ENCODE peak calls at places on chromosomes 16 and 17, in six cellular contexts. P is GM23338, M is neural progenitor cell, X is GM23248, F is OCI-LY7, U is MM.1S. E is an unnamed sample.

GRCh38 chr16:59355704-59356103 is 621.6 kb upstream of the GOT2 start:
- DNase-seq in U (no peak), P (peak; percentile 37), M (no peak), X (no peak), F (no peak), E (no peak)

GRCh38 chr16:3920206-3920605 is 39.7 kb upstream of the CREBBP start:
- DNase-seq in X (no peak), M (no peak), P (no peak), F (no peak), U (no peak), E (no peak)

GRCh38 chr17:81429813-81430510 is 34.7 kb downstream of the BAHCC1 start:
- DNase-seq in X (peak; percentile 41), M (peak; percentile 83), U (no peak), F (no peak), P (no peak), E (no peak)

GRCh38 chr17:17729620-17730249 is 48.5 kb downstream of the RAI1 start:
- DNase-seq in P (peak; percentile 81), U (peak; percentile 56), F (peak; percentile 71), M (peak; percentile 59), X (no peak), E (peak; percentile 76)

GRCh38 chr16:85798283-85798776 is 1.0 kb downstream of the EMC8 start:
- DNase-seq in M (peak; percentile 23), U (no peak), F (no peak), P (peak; percentile 24), X (no peak), E (no peak)

GRCh38 chr17:3693829-3694231 is 2.1 kb downstream of the P2RX5 start:
- DNase-seq in X (no peak), P (no peak), F (peak; percentile 67), U (peak; percentile 24), M (no peak), E (no peak)

GRCh38 chr17:33753452-33753851 is 460.4 kb upstream of the ASIC2 start:
- DNase-seq in M (no peak), F (peak; percentile 24), U (no peak), X (no peak), P (no peak), E (no peak)

GRCh38 chr16:964696-965395 is 5.9 kb downstream of the LMF1 start:
- DNase-seq in F (no peak), X (no peak), M (no peak), P (no peak), U (no peak), E (peak; percentile 69)

GRCh38 chr16:66298006-66298405 is 68.5 kb upstream of the CDH5 start:
- DNase-seq in F (no peak), M (peak; percentile 13), U (no peak), X (no peak), P (no peak), E (no peak)

GRCh38 chr16:72997141-72997542 is 50.8 kb downstream of the ZFHX3 start:
- DNase-seq in M (no peak), F (no peak), P (no peak), U (no peak), X (peak; percentile 55), E (peak; percentile 82)

GRCh38 chr16:69225136-69225535 is 38.2 kb downstream of the SNTB2 start:
- DNase-seq in M (no peak), U (no peak), F (no peak), X (no peak), P (no peak), E (no peak)

GRCh38 chr17:33461051-33461450 is 168.0 kb upstream of the ASIC2 start:
- DNase-seq in F (no peak), M (no peak), X (no peak), P (no peak), U (no peak), E (no peak)

GRCh38 chr16:73047536-73048291 is at the start of gene ZFHX3:
- DNase-seq in X (peak; percentile 83), P (peak; percentile 87), F (peak; percentile 40), M (peak; percentile 89), U (peak; percentile 56), E (peak; percentile 76)

GRCh38 chr16:84933774-84934571 is 77.4 kb downstream of the ZDHHC7 start:
- DNase-seq in F (no peak), X (peak; percentile 75), P (no peak), U (no peak), M (no peak), E (no peak)

GRCh38 chr16:4505356-4506153 is 29.4 kb downstream of the HMOX2 start:
- DNase-seq in M (no peak), X (no peak), F (peak; percentile 90), P (no peak), U (peak; percentile 81), E (no peak)

GRCh38 chr17:76208120-76208519 is 32.2 kb downstream of the RNF157 start:
- DNase-seq in U (peak; percentile 90), M (no peak), P (no peak), X (no peak), F (peak; percentile 78), E (no peak)

GRCh38 chr16:88769617-88770458 is 15.2 kb downstream of the PIEZO1 start:
- DNase-seq in P (peak; percentile 93), F (peak; percentile 75), U (no peak), M (peak; percentile 92), X (peak; percentile 59), E (peak; percentile 48)

GRCh38 chr17:30318190-30318589 is 15.7 kb downstream of the TMIGD1 start:
- DNase-seq in U (no peak), X (peak; percentile 23), F (no peak), P (no peak), M (no peak), E (peak; percentile 62)

GRCh38 chr17:82882715-82883446 is 43.1 kb upstream of the ZNF750 start:
- DNase-seq in M (no peak), X (no peak), F (no peak), U (no peak), P (no peak), E (no peak)

GRCh38 chr17:57109393-57110151 is 24.5 kb downstream of the AKAP1 start:
- DNase-seq in P (peak; percentile 63), F (no peak), X (no peak), M (peak; percentile 42), U (no peak), E (no peak)

GRCh38 chr16:29849505-29849904 is 13.5 kb downstream of the CDIPT start:
- DNase-seq in X (no peak), P (peak; percentile 58), M (peak; percentile 45), U (no peak), F (no peak), E (no peak)

GRCh38 chr17:32626371-32626770 is 139.6 kb downstream of the CDK5R1 start:
- DNase-seq in U (no peak), F (no peak), P (no peak), X (no peak), M (no peak), E (no peak)

GRCh38 chr16:87789437-87790277 is 23.9 kb upstream of the KLHDC4 start:
- DNase-seq in U (no peak), X (peak; percentile 91), P (no peak), F (no peak), M (no peak), E (peak; percentile 86)

GRCh38 chr16:70304892-70305448 is 6.0 kb downstream of the DDX19B start:
- DNase-seq in M (no peak), P (no peak), U (no peak), F (no peak), X (peak; percentile 8), E (peak; percentile 63)

GRCh38 chr17:63700528-63701441 is 860 bp upstream of the LIMD2 start:
- DNase-seq in P (peak; percentile 75), X (peak; percentile 79), U (no peak), F (peak; percentile 82), M (peak; percentile 74), E (no peak)

DNA sequence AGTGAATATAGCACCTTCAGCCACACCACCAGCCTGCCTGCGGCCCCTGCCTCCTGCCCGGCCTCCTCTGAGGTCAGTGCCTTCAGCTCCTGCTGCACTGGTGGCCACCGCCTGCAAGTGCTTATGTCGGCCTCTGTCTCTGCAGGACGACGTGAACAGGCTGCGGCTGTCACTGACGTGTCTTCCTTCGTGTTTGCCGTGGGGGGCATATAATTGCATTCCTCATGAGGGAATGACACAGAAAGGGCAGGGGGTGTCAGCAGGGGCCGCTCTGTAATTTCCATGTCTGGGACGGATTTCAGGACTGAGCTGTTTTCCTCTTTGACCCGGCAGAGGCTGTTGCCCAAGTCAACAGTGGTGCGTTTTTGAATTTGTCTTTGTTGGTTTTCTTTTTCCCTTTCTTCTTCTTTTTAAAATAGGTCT is 28.5 kb downstream of the CMIP start:
- DNase-seq in F (no peak), P (peak; percentile 22), U (no peak), M (no peak), X (no peak), E (no peak)
- TF ChIP-seq EZH2phosphoT487 in F (no peak), P (no peak), U (no peak), M (no peak), X (no peak), E (no peak)

DNA sequence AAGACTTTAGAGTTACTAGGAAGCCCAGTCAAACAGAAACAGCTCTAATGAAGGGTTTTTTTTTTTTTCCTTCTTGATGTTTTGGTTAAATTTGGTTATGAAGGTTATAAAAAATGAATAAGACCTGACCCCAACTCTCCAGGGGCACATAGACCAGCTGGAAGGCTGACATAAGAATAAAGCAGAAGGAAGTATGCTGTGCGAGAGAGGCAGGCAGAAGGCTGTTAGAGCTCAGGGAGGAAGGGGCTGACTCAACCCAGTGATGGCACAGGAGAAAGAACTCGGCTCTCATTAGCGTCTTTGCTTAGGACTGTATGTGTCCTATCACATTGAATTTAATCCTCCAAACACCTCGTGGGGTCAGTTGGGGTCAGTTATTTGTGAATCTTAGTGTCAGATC is 474.6 kb downstream of the PMP22 start:
- DNase-seq in M (peak; percentile 6), U (no peak), X (peak; percentile 29), P (no peak), F (peak; percentile 86), E (no peak)
- H3K4me2 ChIP-seq in M (no peak overlapping the region), U (no peak overlapping the region), X (no peak overlapping the region), P (no peak overlapping the region), F (peak overlapping the region; percentile 77), E (no peak overlapping the region)

GRCh38 chr16:11689031-11689840 is 21.0 kb downstream of the SNN start:
- DNase-seq in P (no peak), U (peak; percentile 90), F (peak; percentile 91), M (no peak), X (no peak), E (no peak)

GRCh38 chr16:11691235-11691634 is 23.0 kb downstream of the SNN start:
- DNase-seq in F (no peak), P (no peak), U (no peak), M (no peak), X (no peak), E (no peak)

GRCh38 chr16:11692171-11692570 is 23.9 kb downstream of the SNN start:
- DNase-seq in X (no peak), F (no peak), U (no peak), M (no peak), P (no peak), E (no peak)

GRCh38 chr16:11691771-11692170 is 23.5 kb downstream of the SNN start:
- DNase-seq in X (no peak), U (no peak), F (no peak), P (no peak), M (no peak), E (no peak)

GRCh38 chr16:11692651-11693050 is 24.4 kb downstream of the SNN start:
- DNase-seq in F (no peak), M (no peak), U (no peak), P (no peak), X (no peak), E (no peak)
- TF ChIP-seq EZH2phosphoT487 in F (no peak), M (no peak), U (no peak), P (no peak), X (no peak), E (no peak)

DNA sequence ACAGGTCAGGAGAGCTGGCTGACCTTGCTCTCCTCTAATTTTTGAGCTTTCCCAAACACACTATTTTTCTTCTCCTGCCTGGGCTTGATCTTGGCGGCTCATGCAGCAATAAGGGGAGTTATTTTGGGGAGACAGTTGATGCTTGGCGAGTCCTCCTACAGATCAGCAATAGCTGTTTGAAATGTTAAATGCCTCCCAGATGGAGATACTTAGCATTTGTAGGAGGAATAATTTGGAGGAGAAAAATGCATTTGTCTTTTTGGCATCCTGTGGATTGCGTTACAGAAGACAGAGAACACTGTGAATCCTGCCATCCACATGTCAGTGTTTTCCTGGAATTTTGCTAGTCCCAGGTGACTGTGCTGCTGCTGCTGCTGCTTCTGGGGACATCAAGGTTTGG is 328.0 kb upstream of the XYLT1 start:
- DNase-seq in M (no peak), F (no peak), U (no peak), X (no peak), P (no peak), E (no peak)
- H3K4me2 ChIP-seq in M (no peak overlapping the region), F (no peak overlapping the region), U (no peak overlapping the region), X (no peak overlapping the region), P (no peak overlapping the region), E (no peak overlapping the region)